ENCODE peak calls at places on chromosomes 5 and 9, in eight cellular contexts. O is Kasumi-1; U is GM13977; Q is CD8-positive, alpha-beta T cell; I is naive B cell; M is stimulated activated CD8-positive, alpha-beta memory T cell treated with anti-CD3 and anti-CD28 coated beads, Interleukin-7, amount 100 ng/mL, for 48 hours; J is astrocyte of the spinal cord; F is type B pancreatic cell. T is an unnamed sample.
A peak's percentile ranks its signal among the peaks of the same experiment; 100 is the strongest.

GRCh38 chr5:135133698-135134515 is 99.9 kb upstream of the PITX1 start:
- DNase-seq in O (no peak), U (no peak), Q (no peak), I (no peak), M (no peak), J (no peak), F (no peak), T (no peak)

GRCh38 chr5:73233461-73234151 is 60.6 kb downstream of the TMEM174 start:
- DNase-seq in O (no peak), U (no peak), Q (no peak), I (no peak), M (no peak), J (peak; percentile 39), F (no peak), T (peak; percentile 17)

GRCh38 chr5:109291090-109291489 is 118.7 kb downstream of the PJA2 start:
- DNase-seq in O (no peak), U (no peak), Q (no peak), I (no peak), M (no peak), J (no peak), F (no peak), T (no peak)

GRCh38 chr5:123549256-123549904 is 37.4 kb downstream of the CSNK1G3 start:
- DNase-seq in O (no peak), U (peak; percentile 16), Q (peak; percentile 58), I (peak; percentile 78), M (peak; percentile 8), J (no peak), F (no peak), T (no peak)

GRCh38 chr9:14352549-14352948 is 38.6 kb upstream of the NFIB start:
- DNase-seq in O (no peak), U (no peak), Q (no peak), I (no peak), M (no peak), J (no peak), F (no peak), T (peak; percentile 53)

GRCh38 chr5:112694853-112695709 is 42.6 kb upstream of the APC start:
- DNase-seq in O (peak; percentile 4), U (no peak), Q (no peak), I (no peak), M (no peak), J (no peak), F (no peak), T (no peak)

GRCh38 chr9:134304712-134305111 is 21.5 kb upstream of the RXRA start:
- DNase-seq in O (no peak), U (no peak), Q (no peak), I (no peak), M (no peak), J (no peak), F (no peak), T (no peak)

GRCh38 chr9:91773166-91773565 is 176.9 kb downstream of the ROR2 start:
- DNase-seq in O (no peak), U (no peak), Q (no peak), I (no peak), M (no peak), J (no peak), F (no peak), T (no peak)

GRCh38 chr9:123445116-123445515 is 89.1 kb downstream of the CRB2 start:
- DNase-seq in O (no peak), U (no peak), Q (no peak), I (no peak), M (no peak), J (no peak), F (no peak), T (no peak)

GRCh38 chr5:4642525-4642924 is 497.6 kb upstream of the ADAMTS16 start:
- DNase-seq in O (no peak), U (no peak), Q (no peak), I (no peak), M (no peak), J (no peak), F (no peak), T (no peak)

GRCh38 chr9:33619666-33620404 is 95.8 kb downstream of the ANKRD18B start:
- DNase-seq in O (no peak), U (no peak), Q (no peak), I (no peak), M (no peak), J (peak; percentile 79), F (no peak), T (peak; percentile 39)

GRCh38 chr9:127844821-127845359 is 9.6 kb downstream of the ENG start:
- DNase-seq in O (no peak), U (no peak), Q (no peak), I (no peak), M (no peak), J (no peak), F (no peak), T (peak; percentile 77)

GRCh38 chr9:79432485-79432884 is 139.3 kb upstream of the TLE4 start:
- DNase-seq in O (peak; percentile 18), U (no peak), Q (no peak), I (no peak), M (no peak), J (no peak), F (no peak), T (no peak)

GRCh38 chr5:124790895-124791732 is 44.7 kb upstream of the ZNF608 start:
- DNase-seq in O (no peak), U (no peak), Q (no peak), I (no peak), M (no peak), J (no peak), F (no peak), T (peak; percentile 36)

GRCh38 chr9:98755006-98755618 is 41.2 kb downstream of the ANKS6 start:
- DNase-seq in O (no peak), U (no peak), Q (no peak), I (no peak), M (no peak), J (no peak), F (no peak), T (no peak)

GRCh38 chr9:121725008-121725795 is 73.8 kb downstream of the DAB2IP start:
- DNase-seq in O (no peak), U (no peak), Q (no peak), I (no peak), M (no peak), J (peak; percentile 92), F (no peak), T (peak; percentile 97)

GRCh38 chr9:764105-764524 is 77.4 kb upstream of the DMRT1 start:
- DNase-seq in O (peak; percentile 62), U (peak; percentile 73), Q (no peak), I (no peak), M (no peak), J (peak; percentile 48), F (no peak), T (peak; percentile 90)

GRCh38 chr9:4464911-4465513 is 25.3 kb upstream of the SLC1A1 start:
- DNase-seq in O (no peak), U (peak; percentile 74), Q (no peak), I (no peak), M (no peak), J (no peak), F (no peak), T (no peak)

GRCh38 chr9:137836831-137837241 is 40.7 kb upstream of the CACNA1B start:
- DNase-seq in O (no peak), U (no peak), Q (no peak), I (no peak), M (no peak), J (no peak), F (no peak), T (no peak)

GRCh38 chr5:52800394-52801213 is 12.9 kb downstream of the ITGA1 start:
- DNase-seq in O (peak; percentile 17), U (peak; percentile 17), Q (peak; percentile 45), I (no peak), M (peak; percentile 31), J (peak; percentile 81), F (no peak), T (peak; percentile 71)

GRCh38 chr9:72871685-72872084 is 81.2 kb downstream of the ALDH1A1 start:
- DNase-seq in O (peak; percentile 4), U (no peak), Q (no peak), I (no peak), M (no peak), J (peak; percentile 37), F (no peak), T (peak; percentile 62)

T was measured in endothelial cell of umbilical vein.